ENCODE peak calls at places on chromosomes 5 and 9, in five cellular contexts. O is ecto neural progenitor cell, M is fibroblast of mammary gland, L is HTR-8/SVneo, C is ovary. I is an unnamed sample.

GRCh38 chr5:14726066-14726838 is 61.7 kb downstream of the OTULIN start:
- DNase-seq in O (no peak), C (no peak), L (peak), M (no peak), I (no peak)

GRCh38 chr9:88831783-88832407 is 159.4 kb upstream of the S1PR3 start:
- DNase-seq in C (no peak), L (no peak), M (no peak), O (no peak), I (no peak)

GRCh38 chr5:74866653-74867162 is 521 bp upstream of the FAM169A start:
- DNase-seq in C (peak), M (no peak), O (no peak), L (peak), I (no peak)

GRCh38 chr9:3478549-3478953 is 47.2 kb downstream of the RFX3 start:
- DNase-seq in L (no peak), C (no peak), O (no peak), M (no peak), I (peak)

GRCh38 chr9:112777914-112778313 is 27.4 kb downstream of the SNX30 start:
- DNase-seq in L (no peak), C (no peak), O (no peak), M (peak), I (peak)

GRCh38 chr9:36149197-36149596 is 12.7 kb downstream of the GLIPR2 start:
- DNase-seq in M (peak), O (no peak), C (no peak), L (no peak), I (peak)

GRCh38 chr9:19376931-19377330 is 3.1 kb downstream of the RPS6 start:
- DNase-seq in M (no peak), O (no peak), C (no peak), L (no peak), I (no peak)

GRCh38 chr5:139647406-139648204 is 544 bp upstream of the CXXC5 start:
- DNase-seq in M (no peak), C (peak), O (no peak), L (no peak), I (no peak)

GRCh38 chr5:84213212-84213611 is 171.5 kb downstream of the EDIL3 start:
- DNase-seq in L (no peak), M (no peak), C (no peak), O (no peak), I (no peak)

GRCh38 chr9:69317894-69318293 is 7.1 kb upstream of the ENTREP1 start:
- DNase-seq in C (no peak), O (no peak), M (no peak), L (no peak), I (no peak)

GRCh38 chr5:174100490-174100889 is 55.0 kb downstream of the NSG2 start:
- DNase-seq in L (no peak), O (no peak), C (no peak), M (no peak), I (no peak)

GRCh38 chr9:14380061-14380836 is 66.3 kb upstream of the NFIB start:
- DNase-seq in M (no peak), C (no peak), O (no peak), L (no peak), I (no peak)

GRCh38 chr5:133794771-133795391 is 173.5 kb downstream of the C5orf15 start:
- DNase-seq in M (no peak), C (no peak), O (peak), L (no peak), I (no peak)

GRCh38 chr9:127444921-127445850 is 6.0 kb downstream of the RPL12 start:
- DNase-seq in O (no peak), C (no peak), L (no peak), M (peak), I (peak)

GRCh38 chr9:128494108-128494742 is 10.3 kb upstream of the GLE1 start:
- DNase-seq in L (no peak), C (peak), M (peak), O (no peak), I (no peak)

GRCh38 chr9:29625292-29625731 is 2052.0 kb upstream of the C9orf72 start:
- DNase-seq in M (peak), L (peak), C (no peak), O (no peak), I (no peak)

GRCh38 chr5:40679998-40680681 is 425 bp downstream of the PTGER4 start:
- DNase-seq in L (no peak), M (no peak), C (no peak), O (peak), I (no peak)

GRCh38 chr9:2241461-2241874 is 226.3 kb downstream of the SMARCA2 start:
- DNase-seq in M (peak), C (peak), L (no peak), O (peak), I (no peak)

GRCh38 chr5:150557507-150557872 is 49.6 kb downstream of the NDST1 start:
- DNase-seq in C (no peak), L (no peak), M (no peak), O (no peak), I (no peak)

GRCh38 chr9:83385317-83385716 is 152.9 kb downstream of the FRMD3 start:
- DNase-seq in O (no peak), M (peak), C (no peak), L (no peak), I (no peak)

GRCh38 chr5:66820630-66821207 is 224.5 kb downstream of the MAST4 start:
- DNase-seq in O (no peak), C (no peak), M (no peak), L (no peak), I (no peak)

GRCh38 chr5:170945275-170945674 is 83.5 kb downstream of the RANBP17 start:
- DNase-seq in O (no peak), M (no peak), L (no peak), C (no peak), I (no peak)

GRCh38 chr9:77455312-77455927 is 192.7 kb downstream of the GNA14 start:
- DNase-seq in C (no peak), L (peak), O (no peak), M (peak), I (peak)

GRCh38 chr9:116288658-116289057 is 135.1 kb downstream of the PAPPA start:
- DNase-seq in O (no peak), C (no peak), L (peak), M (peak), I (peak)

GRCh38 chr9:100099722-100100042 is 639 bp downstream of the INVS start:
- DNase-seq in L (peak), O (peak), M (no peak), C (peak), I (no peak)

GRCh38 chr9:131530546-131530929 is 525 bp downstream of the UCK1 start:
- DNase-seq in C (peak), M (peak), L (peak), O (peak), I (peak)

GRCh38 chr9:74555625-74556024 is 58.5 kb downstream of the RORB start:
- DNase-seq in M (no peak), L (no peak), C (no peak), O (no peak), I (no peak)

GRCh38 chr5:69206528-69207190 is 17.3 kb downstream of the CENPH start:
- DNase-seq in C (no peak), O (no peak), M (no peak), L (no peak), I (peak)

GRCh38 chr5:96752341-96753016 is 55.3 kb downstream of the ERAP1 start:
- DNase-seq in C (no peak), M (peak), O (no peak), L (peak), I (peak)

GRCh38 chr9:8534828-8535227 is 735.2 kb upstream of the DMAC1 start:
- DNase-seq in M (no peak), O (no peak), C (no peak), L (no peak), I (no peak)

GRCh38 chr9:135506327-135507103 is 6.0 kb downstream of the MRPS2 start:
- DNase-seq in C (peak), O (peak), M (no peak), L (no peak), I (no peak)

GRCh38 chr9:105449081-105449480 is 1.2 kb downstream of the FSD1L start:
- DNase-seq in O (no peak), M (peak), C (no peak), L (no peak), I (no peak)

GRCh38 chr5:140868721-140869554 is at the start of gene PCDHA11:
- DNase-seq in L (peak), C (no peak), O (peak), M (peak), I (peak)

GRCh38 chr9:130258999-130259398 is 6.6 kb upstream of the HMCN2 start:
- DNase-seq in M (no peak), C (no peak), L (no peak), O (no peak), I (no peak)

GRCh38 chr9:123468541-123468940 is 112.5 kb downstream of the CRB2 start:
- DNase-seq in O (no peak), L (no peak), C (no peak), M (no peak), I (no peak)

GRCh38 chr5:141001854-141002666 is 35.8 kb downstream of the PCDHAC2 start:
- DNase-seq in L (peak), C (no peak), O (peak), M (peak), I (peak)

GRCh38 chr9:134497283-134497860 is 144.2 kb upstream of the COL5A1 start:
- DNase-seq in C (no peak), M (peak), O (no peak), L (no peak), I (no peak)

GRCh38 chr9:85729882-85730281 is 11.9 kb downstream of the AGTPBP1 start:
- DNase-seq in M (no peak), C (no peak), L (no peak), O (no peak), I (peak)